ENCODE peak calls at places on chromosomes 16 and 17, in ten cellular contexts. S, T, D, Y, O, C, F, L, U and K are unnamed samples.
A peak's percentile ranks its signal among the peaks of the same experiment; 100 is the strongest.

GRCh38 chr17:17416007-17416399 is 60.8 kb upstream of the MED9 start:
- DNase-seq in L (peak; percentile 63), F (peak; percentile 86), C (no peak), U (no peak), S (peak; percentile 59), Y (no peak), O (peak; percentile 89), T (peak; percentile 91), D (peak; percentile 72), K (peak; percentile 75)

GRCh38 chr17:2704031-2704889 is 7.3 kb downstream of the CLUH start:
- DNase-seq in F (peak; percentile 51), T (no peak), C (peak; percentile 45), O (no peak), D (no peak), U (no peak), L (no peak), S (no peak), Y (no peak), K (no peak)

GRCh38 chr16:83945587-83945986 is 7.5 kb upstream of the OSGIN1 start:
- DNase-seq in F (no peak), O (no peak), D (no peak), T (no peak), C (no peak), U (no peak), L (no peak), Y (no peak), S (no peak), K (no peak)

GRCh38 chr16:50458694-50459271 is 89.4 kb upstream of the NKD1 start:
- DNase-seq in T (no peak), U (no peak), Y (no peak), S (no peak), O (peak; percentile 64), L (no peak), F (peak; percentile 51), C (peak; percentile 32), D (no peak), K (no peak)

GRCh38 chr17:54172654-54173316 is 350.1 kb downstream of the KIF2B start:
- DNase-seq in Y (no peak), L (no peak), F (peak; percentile 78), T (no peak), O (peak; percentile 67), U (no peak), D (peak; percentile 44), S (peak; percentile 0), C (no peak), K (peak; percentile 45)

GRCh38 chr16:13660807-13661206 is 259.1 kb upstream of the ERCC4 start:
- DNase-seq in T (no peak), F (no peak), S (no peak), L (no peak), D (no peak), Y (no peak), C (no peak), U (no peak), O (peak; percentile 5), K (no peak)

GRCh38 chr16:51888021-51888420 is 658.9 kb downstream of the TOX3 start:
- DNase-seq in O (no peak), U (no peak), D (peak; percentile 74), S (no peak), C (no peak), T (no peak), Y (no peak), L (no peak), F (no peak), K (no peak)

GRCh38 chr16:16075463-16076399 is 126.3 kb downstream of the ABCC1 start:
- DNase-seq in F (no peak), T (no peak), C (peak; percentile 87), U (no peak), D (no peak), O (no peak), L (peak; percentile 79), S (no peak), Y (no peak), K (no peak)

GRCh38 chr16:3503513-3503912 is 2.7 kb downstream of the CLUAP1 start:
- DNase-seq in U (peak; percentile 31), L (no peak), D (peak; percentile 62), S (no peak), Y (no peak), F (no peak), T (no peak), C (no peak), O (no peak), K (no peak)

GRCh38 chr17:82000803-82001649 is 21.7 kb downstream of the CENPX start:
- DNase-seq in T (no peak), Y (peak; percentile 28), U (no peak), L (no peak), S (no peak), C (no peak), O (no peak), F (no peak), D (no peak), K (no peak)

GRCh38 chr17:30950669-30951399 is 20.0 kb upstream of the RNF135 start:
- DNase-seq in T (peak; percentile 46), C (peak; percentile 77), L (peak; percentile 89), D (peak; percentile 69), F (no peak), Y (no peak), S (peak; percentile 44), U (no peak), O (no peak), K (peak; percentile 11)

GRCh38 chr17:80716986-80717385 is 172.3 kb downstream of the RPTOR start:
- DNase-seq in L (no peak), T (no peak), D (no peak), C (no peak), O (no peak), S (no peak), Y (no peak), U (no peak), F (no peak), K (no peak)

GRCh38 chr17:72390675-72391501 is 270.1 kb downstream of the SOX9 start:
- DNase-seq in C (no peak), O (no peak), F (no peak), D (peak; percentile 86), T (no peak), L (no peak), S (peak; percentile 78), Y (no peak), U (no peak), K (no peak)

GRCh38 chr17:46978489-46979022 is 497 bp downstream of the RPRML start:
- DNase-seq in L (no peak), O (peak; percentile 46), C (no peak), F (peak; percentile 84), S (no peak), T (no peak), D (no peak), Y (peak; percentile 26), U (no peak), K (no peak)

GRCh38 chr16:84482001-84482891 is 22.2 kb downstream of the MEAK7 start:
- DNase-seq in L (peak; percentile 48), O (no peak), D (peak; percentile 51), U (peak; percentile 9), S (no peak), T (peak; percentile 52), C (no peak), F (no peak), Y (no peak), K (no peak)

GRCh38 chr17:61259360-61259759 is 140.3 kb upstream of the TBX2 start:
- DNase-seq in O (no peak), D (no peak), Y (no peak), S (no peak), F (no peak), C (no peak), L (no peak), T (no peak), U (no peak), K (no peak)

GRCh38 chr16:75266738-75267630 is 15.6 kb upstream of the BCAR1 start:
- DNase-seq in C (peak; percentile 45), Y (peak; percentile 65), O (no peak), S (no peak), T (no peak), F (no peak), L (no peak), D (no peak), U (no peak), K (no peak)

GRCh38 chr17:62064029-62064790 is 868 bp downstream of the MED13 start:
- DNase-seq in Y (no peak), O (no peak), S (peak; percentile 32), T (peak; percentile 64), U (no peak), C (no peak), F (no peak), D (peak; percentile 48), L (no peak), K (peak; percentile 14)

GRCh38 chr16:69145658-69146057 is 13.2 kb downstream of the UTP4 start:
- DNase-seq in C (no peak), L (peak; percentile 81), Y (peak; percentile 47), O (no peak), U (no peak), F (no peak), S (peak; percentile 44), D (no peak), T (no peak), K (no peak)

GRCh38 chr16:234468-235305 is at the start of gene FAM234A:
- DNase-seq in L (peak; percentile 96), Y (peak; percentile 97), F (peak; percentile 97), O (peak; percentile 98), D (peak; percentile 90), U (peak; percentile 96), T (peak; percentile 88), C (peak; percentile 95), S (peak; percentile 87), K (peak; percentile 97)
- TF ChIP-seq CTCF in L (peak; percentile 50), Y (no peak), F (peak; percentile 71), O (peak; percentile 31), D (peak; percentile 35), U (peak; percentile 51), T (peak; percentile 37), C (peak; percentile 46), S (peak; percentile 25), K (peak; percentile 45)

GRCh38 chr17:74616696-74617095 is 6.8 kb downstream of the CD300E start:
- DNase-seq in S (no peak), Y (no peak), F (no peak), U (no peak), L (no peak), O (no peak), T (no peak), D (no peak), C (no peak), K (no peak)
- H3K27me3 ChIP-seq in S (no peaks in the 10 kb centered on the region), Y (no peaks in the 10 kb centered on the region), F (no peaks in the 10 kb centered on the region), U (no peaks in the 10 kb centered on the region), L (no peaks in the 10 kb centered on the region), O (no peaks in the 10 kb centered on the region), T (no peaks in the 10 kb centered on the region), D (peaks cover 3% of the 10 kb centered on the region), C (peaks cover 11% of the 10 kb centered on the region), K (peaks cover 38% of the 10 kb centered on the region)

GRCh38 chr16:19680972-19681371 is 37.1 kb downstream of the KNOP1 start:
- DNase-seq in U (no peak), F (peak; percentile 58), D (no peak), S (no peak), L (no peak), C (no peak), O (peak; percentile 56), Y (no peak), T (no peak), K (no peak)
- TF ChIP-seq CTCF in U (no peak), F (peak; percentile 53), D (no peak), S (no peak), L (no peak), C (no peak), O (peak; percentile 78), Y (no peak), T (no peak), K (no peak)

DNA sequence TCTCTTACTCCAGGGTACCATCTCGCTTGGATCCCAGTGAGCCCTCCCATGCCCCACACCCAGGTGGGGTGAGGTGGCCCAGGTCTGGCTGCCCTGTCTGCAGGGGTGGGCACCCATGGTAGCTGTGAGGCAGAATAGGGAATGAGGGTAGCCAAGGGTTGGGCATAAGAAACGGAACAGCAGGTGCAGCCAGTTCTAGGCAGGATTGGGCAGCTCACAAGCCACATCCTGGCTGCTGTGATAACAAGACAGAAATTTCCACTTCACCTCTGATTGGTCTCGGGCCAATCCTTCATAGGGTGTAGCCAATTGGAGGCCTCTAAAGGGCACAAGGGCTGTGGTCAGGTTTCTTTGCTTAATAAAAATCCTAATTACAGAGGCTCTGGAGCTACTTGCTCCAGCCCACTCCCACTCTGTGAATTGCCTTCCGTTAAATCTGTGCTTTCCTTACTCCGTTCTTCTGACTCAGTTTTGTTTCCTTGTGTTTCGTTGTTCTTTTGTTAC is 1.5 kb upstream of the ARHGDIG start:
- DNase-seq in S (peak; percentile 29), O (peak; percentile 70), C (no peak), U (no peak), D (peak; percentile 73), T (peak; percentile 39), F (peak; percentile 79), Y (peak; percentile 73), L (no peak), K (peak; percentile 45)
- H3K27me3 ChIP-seq in S (peaks cover 7% of the 10 kb centered on the region), O (peaks cover 61% of the 10 kb centered on the region), C (peaks cover 50% of the 10 kb centered on the region), U (peaks cover 18% of the 10 kb centered on the region), D (peaks cover 18% of the 10 kb centered on the region), T (peaks cover 4% of the 10 kb centered on the region), F (peaks cover 27% of the 10 kb centered on the region), Y (no peaks in the 10 kb centered on the region), L (peaks cover 20% of the 10 kb centered on the region), K (peaks cover 34% of the 10 kb centered on the region)